ENCODE peak calls at places on chromosomes 11 and 22, in six cellular contexts. One of them, this sample, is unnamed.

GRCh38 chr11:30825723-30826122 is 239.6 kb upstream of the MPPED2 start:
- DNase-seq in trophoblast cell: no peak
- DNase-seq in H1: no peak
- DNase-seq in H9: no peak
- DNase-seq in neuronal stem cell: no peak
- DNase-seq in mesenchymal stem cell: no peak
- DNase-seq in this sample: no peak

GRCh38 chr11:11731311-11732083 is 109.7 kb upstream of the GALNT18 start:
- DNase-seq in H9: no peak
- DNase-seq in neuronal stem cell: no peak
- DNase-seq in trophoblast cell: peak
- DNase-seq in H1: no peak
- DNase-seq in mesenchymal stem cell: peak
- DNase-seq in this sample: peak

GRCh38 chr11:32985600-32985999 is 30.1 kb upstream of the DEPDC7 start:
- DNase-seq in trophoblast cell: no peak
- DNase-seq in mesenchymal stem cell: no peak
- DNase-seq in neuronal stem cell: no peak
- DNase-seq in H9: no peak
- DNase-seq in H1: no peak
- DNase-seq in this sample: no peak

GRCh38 chr22:26168199-26168915 is 905 bp upstream of the SEZ6L start:
- DNase-seq in H9: peak
- DNase-seq in mesenchymal stem cell: no peak
- DNase-seq in neuronal stem cell: no peak
- DNase-seq in H1: no peak
- DNase-seq in trophoblast cell: no peak
- DNase-seq in this sample: no peak

GRCh38 chr11:20127671-20128527 is 32.4 kb downstream of the DBX1 start:
- DNase-seq in mesenchymal stem cell: peak
- DNase-seq in trophoblast cell: peak
- DNase-seq in H1: no peak
- DNase-seq in neuronal stem cell: peak
- DNase-seq in H9: peak
- DNase-seq in this sample: peak

GRCh38 chr11:77726524-77726923 is 88.9 kb upstream of the CLNS1A start:
- DNase-seq in H1: no peak
- DNase-seq in neuronal stem cell: no peak
- DNase-seq in H9: no peak
- DNase-seq in trophoblast cell: no peak
- DNase-seq in mesenchymal stem cell: no peak
- DNase-seq in this sample: no peak

GRCh38 chr11:94511932-94512781 is at the start of gene C11orf97:
- DNase-seq in trophoblast cell: peak
- DNase-seq in mesenchymal stem cell: peak
- DNase-seq in H1: peak
- DNase-seq in H9: peak
- DNase-seq in neuronal stem cell: peak
- DNase-seq in this sample: peak

GRCh38 chr11:118843518-118843917 is 40.2 kb upstream of the CXCR5 start:
- DNase-seq in H9: no peak
- DNase-seq in neuronal stem cell: no peak
- DNase-seq in trophoblast cell: no peak
- DNase-seq in H1: no peak
- DNase-seq in mesenchymal stem cell: no peak
- DNase-seq in this sample: no peak

GRCh38 chr11:112382561-112382960 is 121.9 kb upstream of the PLET1 start:
- DNase-seq in trophoblast cell: no peak
- DNase-seq in neuronal stem cell: no peak
- DNase-seq in mesenchymal stem cell: no peak
- DNase-seq in H9: peak
- DNase-seq in H1: no peak
- DNase-seq in this sample: no peak

GRCh38 chr11:107545101-107545514 is 20.4 kb downstream of the ALKBH8 start:
- DNase-seq in H1: no peak
- DNase-seq in mesenchymal stem cell: peak
- DNase-seq in trophoblast cell: no peak
- DNase-seq in H9: no peak
- DNase-seq in neuronal stem cell: no peak
- DNase-seq in this sample: peak

GRCh38 chr22:25199726-25200520 is at the start of gene CRYBB3:
- DNase-seq in H1: no peak
- DNase-seq in H9: no peak
- DNase-seq in neuronal stem cell: no peak
- DNase-seq in mesenchymal stem cell: no peak
- DNase-seq in trophoblast cell: peak
- DNase-seq in this sample: no peak

GRCh38 chr11:88352139-88352538 is 14.6 kb upstream of the CTSC start:
- DNase-seq in H9: no peak
- DNase-seq in neuronal stem cell: no peak
- DNase-seq in mesenchymal stem cell: peak
- DNase-seq in H1: no peak
- DNase-seq in trophoblast cell: no peak
- DNase-seq in this sample: peak

GRCh38 chr22:39920134-39920743 is 19.4 kb downstream of the GRAP2 start:
- DNase-seq in neuronal stem cell: no peak
- DNase-seq in mesenchymal stem cell: no peak
- DNase-seq in H1: no peak
- DNase-seq in H9: no peak
- DNase-seq in trophoblast cell: no peak
- DNase-seq in this sample: no peak

GRCh38 chr11:46903846-46904245 is 14.5 kb downstream of the LRP4 start:
- DNase-seq in trophoblast cell: no peak
- DNase-seq in H1: no peak
- DNase-seq in H9: no peak
- DNase-seq in neuronal stem cell: no peak
- DNase-seq in mesenchymal stem cell: no peak
- DNase-seq in this sample: no peak

GRCh38 chr22:48934446-48934845 is 893.2 kb downstream of the BRD1 start:
- DNase-seq in H9: no peak
- DNase-seq in trophoblast cell: no peak
- DNase-seq in H1: no peak
- DNase-seq in mesenchymal stem cell: no peak
- DNase-seq in neuronal stem cell: no peak
- DNase-seq in this sample: no peak

GRCh38 chr11:81373986-81374385 is 1359.7 kb downstream of the FAM181B start:
- DNase-seq in mesenchymal stem cell: no peak
- DNase-seq in H1: no peak
- DNase-seq in H9: no peak
- DNase-seq in neuronal stem cell: no peak
- DNase-seq in trophoblast cell: no peak
- DNase-seq in this sample: no peak

GRCh38 chr11:112605093-112605666 is 344.5 kb upstream of the PLET1 start:
- DNase-seq in trophoblast cell: peak
- DNase-seq in H9: no peak
- DNase-seq in neuronal stem cell: no peak
- DNase-seq in mesenchymal stem cell: no peak
- DNase-seq in H1: no peak
- DNase-seq in this sample: peak

GRCh38 chr22:44449061-44449682 is 48.9 kb downstream of the RTL6 start:
- DNase-seq in H9: no peak
- DNase-seq in H1: no peak
- DNase-seq in neuronal stem cell: no peak
- DNase-seq in mesenchymal stem cell: peak
- DNase-seq in trophoblast cell: peak
- DNase-seq in this sample: peak

DNA sequence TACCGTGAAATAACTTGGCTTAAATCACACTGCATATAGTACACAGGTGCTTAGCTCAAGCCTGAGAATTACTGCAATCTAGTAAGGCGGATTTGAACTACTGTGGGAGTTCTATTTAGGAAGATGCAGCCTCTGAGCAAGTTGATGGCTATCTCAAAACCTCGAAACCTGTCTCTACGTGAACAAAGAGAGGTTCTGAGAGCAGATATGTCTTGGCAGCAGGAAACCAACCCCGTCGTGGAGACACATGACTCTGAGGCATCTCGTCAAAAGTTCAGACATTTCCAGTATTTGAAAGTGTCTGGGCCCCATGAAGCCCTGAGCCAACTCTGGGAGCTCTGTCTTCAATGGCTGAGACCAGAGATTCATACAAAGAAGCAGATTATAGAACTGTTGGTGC is 5.9 kb downstream of the ZNF215 start:
- DNase-seq in trophoblast cell: no peak
- DNase-seq in H9: no peak
- DNase-seq in mesenchymal stem cell: no peak
- DNase-seq in neuronal stem cell: no peak
- DNase-seq in H1: no peak
- DNase-seq in this sample: no peak
- H2AFZ ChIP-seq in trophoblast cell: no peak
- H2AFZ ChIP-seq in H9: no peak
- H2AFZ ChIP-seq in mesenchymal stem cell: no peak
- H2AFZ ChIP-seq in neuronal stem cell: no peak
- H2AFZ ChIP-seq in H1: no peak
- H2AFZ ChIP-seq in this sample: no peak

GRCh38 chr11:129590030-129590752 is 214.5 kb downstream of the BARX2 start:
- DNase-seq in neuronal stem cell: no peak
- DNase-seq in trophoblast cell: no peak
- DNase-seq in H9: no peak
- DNase-seq in H1: no peak
- DNase-seq in mesenchymal stem cell: no peak
- DNase-seq in this sample: no peak
- H4K8ac ChIP-seq in neuronal stem cell: no peak
- H4K8ac ChIP-seq in trophoblast cell: no peak
- H4K8ac ChIP-seq in H9: no peak
- H4K8ac ChIP-seq in H1: no peak
- H4K8ac ChIP-seq in mesenchymal stem cell: no peak
- H4K8ac ChIP-seq in this sample: no peak

GRCh38 chr11:65110354-65110861 is 1.3 kb upstream of the TM7SF2 start:
- DNase-seq in mesenchymal stem cell: peak
- DNase-seq in trophoblast cell: peak
- DNase-seq in H9: peak
- DNase-seq in neuronal stem cell: peak
- DNase-seq in H1: peak
- DNase-seq in this sample: peak

GRCh38 chr11:65112226-65112550 is 516 bp downstream of the TM7SF2 start:
- DNase-seq in neuronal stem cell: no peak
- DNase-seq in H9: peak
- DNase-seq in trophoblast cell: no peak
- DNase-seq in mesenchymal stem cell: no peak
- DNase-seq in H1: no peak
- DNase-seq in this sample: no peak

GRCh38 chr11:65112551-65113360 is 1.1 kb downstream of the TM7SF2 start:
- DNase-seq in H1: no peak
- DNase-seq in H9: peak
- DNase-seq in neuronal stem cell: no peak
- DNase-seq in trophoblast cell: peak
- DNase-seq in mesenchymal stem cell: peak
- DNase-seq in this sample: peak

GRCh38 chr11:65111159-65111536 is 524 bp upstream of the TM7SF2 start:
- DNase-seq in H1: no peak
- DNase-seq in mesenchymal stem cell: no peak
- DNase-seq in trophoblast cell: no peak
- DNase-seq in H9: no peak
- DNase-seq in neuronal stem cell: no peak
- DNase-seq in this sample: no peak

DNA sequence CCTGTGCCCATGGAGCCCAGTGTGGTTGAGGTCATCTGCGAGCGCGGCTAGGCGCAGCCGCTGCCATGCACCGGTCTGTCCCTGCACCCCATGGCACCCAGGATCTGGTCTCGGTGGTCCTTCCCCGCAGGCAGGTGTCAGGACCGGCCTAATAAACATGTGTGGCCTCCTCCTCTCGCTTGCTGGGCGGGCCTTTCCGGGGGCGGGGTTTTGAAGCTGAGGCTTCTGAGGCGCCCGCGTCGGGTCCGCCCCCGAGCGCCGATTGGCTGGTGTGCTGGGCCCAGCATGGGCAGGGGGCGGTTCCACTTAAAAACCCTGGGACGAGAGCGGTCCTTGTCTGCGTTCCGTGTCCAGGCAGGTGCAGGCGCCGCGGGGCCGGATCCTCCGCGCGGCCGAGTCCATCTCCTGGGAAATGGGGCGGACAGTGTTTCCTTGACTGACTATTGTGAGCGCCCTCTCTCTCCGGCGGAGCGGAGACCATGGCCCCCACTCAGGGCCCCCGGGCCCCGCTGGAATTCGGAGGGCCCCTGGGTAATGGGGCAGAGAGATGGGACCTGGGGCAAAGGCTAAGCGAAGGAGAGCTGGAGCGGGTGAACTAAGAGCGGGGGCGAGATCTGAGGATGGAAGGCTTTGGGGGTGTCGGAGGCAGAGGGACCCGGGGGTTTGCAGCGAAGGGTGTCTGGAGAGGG is at the start of gene TM7SF2:
- DNase-seq in H1: peak
- DNase-seq in trophoblast cell: peak
- DNase-seq in neuronal stem cell: peak
- DNase-seq in H9: peak
- DNase-seq in mesenchymal stem cell: peak
- DNase-seq in this sample: peak
- H2AFZ ChIP-seq in H1: no peak
- H2AFZ ChIP-seq in trophoblast cell: peak
- H2AFZ ChIP-seq in neuronal stem cell: peak
- H2AFZ ChIP-seq in H9: no peak
- H2AFZ ChIP-seq in mesenchymal stem cell: peak
- H2AFZ ChIP-seq in this sample: peak

GRCh38 chr22:38317237-38317994 is at the start of gene CSNK1E:
- DNase-seq in mesenchymal stem cell: peak
- DNase-seq in H1: no peak
- DNase-seq in neuronal stem cell: peak
- DNase-seq in H9: peak
- DNase-seq in trophoblast cell: peak
- DNase-seq in this sample: peak
- H4K8ac ChIP-seq in mesenchymal stem cell: peak
- H4K8ac ChIP-seq in H1: peak
- H4K8ac ChIP-seq in neuronal stem cell: peak
- H4K8ac ChIP-seq in H9: no peak
- H4K8ac ChIP-seq in trophoblast cell: peak
- H4K8ac ChIP-seq in this sample: peak

DNA sequence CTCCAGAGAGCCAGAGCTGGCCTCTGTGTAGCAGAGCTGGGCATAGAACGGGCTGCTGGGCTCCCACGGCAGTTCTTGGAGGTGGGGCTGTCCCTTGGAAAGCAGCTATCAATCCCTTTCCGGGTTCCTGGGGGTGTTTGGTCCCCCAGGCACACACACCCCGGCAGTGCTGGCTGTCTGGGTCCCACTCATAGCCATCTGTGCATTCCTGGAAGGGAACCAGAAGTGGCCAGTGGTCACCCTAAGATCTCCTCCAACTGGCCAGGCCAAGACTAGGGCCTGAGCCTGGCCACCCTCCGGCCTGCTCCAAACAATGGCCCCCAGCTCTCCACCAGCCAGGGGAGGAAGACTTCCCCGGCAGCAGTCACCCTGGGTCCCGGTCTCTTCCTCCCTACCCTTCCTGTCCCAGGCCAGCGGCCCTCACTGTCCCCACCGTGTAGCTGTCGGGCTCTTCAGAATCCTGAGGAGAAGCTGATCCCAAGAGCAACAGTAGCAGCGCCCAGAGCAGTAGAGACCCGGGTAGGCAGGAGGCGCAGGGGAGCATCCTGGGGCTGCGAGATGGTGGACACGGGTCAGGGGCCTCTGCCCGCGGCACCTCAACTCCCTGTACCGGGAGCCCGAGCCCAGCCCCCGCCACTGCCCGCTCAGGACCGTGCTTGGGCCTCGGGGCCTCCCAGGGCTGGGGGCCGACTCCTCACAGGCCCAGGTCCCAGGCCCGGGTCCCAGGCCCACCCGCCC is 620 bp downstream of the EFEMP2 start:
- DNase-seq in H9: peak
- DNase-seq in H1: no peak
- DNase-seq in neuronal stem cell: peak
- DNase-seq in trophoblast cell: no peak
- DNase-seq in mesenchymal stem cell: peak
- DNase-seq in this sample: no peak
- H2AFZ ChIP-seq in H9: no peak
- H2AFZ ChIP-seq in H1: no peak
- H2AFZ ChIP-seq in neuronal stem cell: peak
- H2AFZ ChIP-seq in trophoblast cell: no peak
- H2AFZ ChIP-seq in mesenchymal stem cell: no peak
- H2AFZ ChIP-seq in this sample: peak

This sample was measured in IMR-90.